ENCODE peak calls at places on chromosomes 6 and 20, in six cellular contexts. One of them, this sample, is unnamed.

GRCh38 chr6:106444777-106445507 is 84.4 kb downstream of the CRYBG1 start:
- DNase-seq in upper lobe of left lung: no peak
- DNase-seq in IMR-90: peak
- DNase-seq in GM12878: peak
- DNase-seq in brain microvascular endothelial cell: peak
- DNase-seq in iPS DF 6.9: no peak
- DNase-seq in this sample: no peak

GRCh38 chr6:166494101-166494441 is 92.4 kb downstream of the RAMACL start:
- DNase-seq in upper lobe of left lung: no peak
- DNase-seq in IMR-90: no peak
- DNase-seq in GM12878: no peak
- DNase-seq in brain microvascular endothelial cell: no peak
- DNase-seq in iPS DF 6.9: no peak
- DNase-seq in this sample: no peak

GRCh38 chr6:47109281-47109680 is 67.1 kb upstream of the ADGRF1 start:
- DNase-seq in upper lobe of left lung: no peak
- DNase-seq in IMR-90: no peak
- DNase-seq in GM12878: no peak
- DNase-seq in brain microvascular endothelial cell: peak
- DNase-seq in iPS DF 6.9: no peak
- DNase-seq in this sample: no peak

GRCh38 chr6:11921017-11921438 is 91.1 kb upstream of the HIVEP1 start:
- DNase-seq in upper lobe of left lung: no peak
- DNase-seq in IMR-90: peak
- DNase-seq in GM12878: no peak
- DNase-seq in brain microvascular endothelial cell: peak
- DNase-seq in iPS DF 6.9: no peak
- DNase-seq in this sample: no peak

GRCh38 chr20:19775353-19776201 is 17.5 kb downstream of the RIN2 start:
- DNase-seq in upper lobe of left lung: peak
- DNase-seq in IMR-90: no peak
- DNase-seq in GM12878: no peak
- DNase-seq in brain microvascular endothelial cell: no peak
- DNase-seq in iPS DF 6.9: no peak
- DNase-seq in this sample: no peak

GRCh38 chr20:13119583-13119982 is 101.5 kb upstream of the ISM1 start:
- DNase-seq in upper lobe of left lung: no peak
- DNase-seq in IMR-90: peak
- DNase-seq in GM12878: no peak
- DNase-seq in brain microvascular endothelial cell: peak
- DNase-seq in iPS DF 6.9: peak
- DNase-seq in this sample: no peak

GRCh38 chr6:17505062-17505476 is 95.0 kb upstream of the FAM8A1 start:
- DNase-seq in upper lobe of left lung: no peak
- DNase-seq in IMR-90: peak
- DNase-seq in GM12878: no peak
- DNase-seq in brain microvascular endothelial cell: peak
- DNase-seq in iPS DF 6.9: no peak
- DNase-seq in this sample: no peak

GRCh38 chr6:11909696-11910132 is 102.4 kb upstream of the HIVEP1 start:
- DNase-seq in upper lobe of left lung: no peak
- DNase-seq in IMR-90: peak
- DNase-seq in GM12878: no peak
- DNase-seq in brain microvascular endothelial cell: peak
- DNase-seq in iPS DF 6.9: no peak
- DNase-seq in this sample: no peak

GRCh38 chr6:44192428-44193041 is 24.2 kb upstream of the MYMX start:
- DNase-seq in upper lobe of left lung: peak
- DNase-seq in IMR-90: no peak
- DNase-seq in GM12878: no peak
- DNase-seq in brain microvascular endothelial cell: no peak
- DNase-seq in iPS DF 6.9: no peak
- DNase-seq in this sample: no peak

GRCh38 chr20:6708010-6708409 is 59.5 kb upstream of the BMP2 start:
- DNase-seq in upper lobe of left lung: peak
- DNase-seq in IMR-90: peak
- DNase-seq in GM12878: no peak
- DNase-seq in brain microvascular endothelial cell: peak
- DNase-seq in iPS DF 6.9: no peak
- DNase-seq in this sample: no peak

GRCh38 chr6:154297711-154298110 is 58.9 kb downstream of the IPCEF1 start:
- DNase-seq in upper lobe of left lung: no peak
- DNase-seq in IMR-90: no peak
- DNase-seq in GM12878: no peak
- DNase-seq in brain microvascular endothelial cell: no peak
- DNase-seq in iPS DF 6.9: no peak
- DNase-seq in this sample: no peak

GRCh38 chr20:37336369-37337207 is 9.4 kb upstream of the SRC start:
- DNase-seq in upper lobe of left lung: peak
- DNase-seq in IMR-90: peak
- DNase-seq in GM12878: peak
- DNase-seq in brain microvascular endothelial cell: no peak
- DNase-seq in iPS DF 6.9: no peak
- DNase-seq in this sample: peak
- H3K27ac ChIP-seq in upper lobe of left lung: peak
- H3K27ac ChIP-seq in IMR-90: no peak
- H3K27ac ChIP-seq in GM12878: peak
- H3K27ac ChIP-seq in brain microvascular endothelial cell: no peak
- H3K27ac ChIP-seq in iPS DF 6.9: no peak
- H3K27ac ChIP-seq in this sample: no peak

GRCh38 chr20:31671324-31671723 is 33.6 kb downstream of the COX4I2 start:
- DNase-seq in upper lobe of left lung: no peak
- DNase-seq in IMR-90: no peak
- DNase-seq in GM12878: no peak
- DNase-seq in brain microvascular endothelial cell: no peak
- DNase-seq in iPS DF 6.9: no peak
- DNase-seq in this sample: no peak
- H3K27ac ChIP-seq in upper lobe of left lung: peak
- H3K27ac ChIP-seq in IMR-90: no peak
- H3K27ac ChIP-seq in GM12878: no peak
- H3K27ac ChIP-seq in brain microvascular endothelial cell: no peak
- H3K27ac ChIP-seq in iPS DF 6.9: no peak
- H3K27ac ChIP-seq in this sample: peak

GRCh38 chr6:16244869-16245451 is 6.6 kb downstream of the GMPR start:
- DNase-seq in upper lobe of left lung: no peak
- DNase-seq in IMR-90: peak
- DNase-seq in GM12878: no peak
- DNase-seq in brain microvascular endothelial cell: no peak
- DNase-seq in iPS DF 6.9: no peak
- DNase-seq in this sample: no peak
- H3K27ac ChIP-seq in upper lobe of left lung: no peak
- H3K27ac ChIP-seq in IMR-90: no peak
- H3K27ac ChIP-seq in GM12878: no peak
- H3K27ac ChIP-seq in brain microvascular endothelial cell: no peak
- H3K27ac ChIP-seq in iPS DF 6.9: no peak
- H3K27ac ChIP-seq in this sample: no peak

DNA sequence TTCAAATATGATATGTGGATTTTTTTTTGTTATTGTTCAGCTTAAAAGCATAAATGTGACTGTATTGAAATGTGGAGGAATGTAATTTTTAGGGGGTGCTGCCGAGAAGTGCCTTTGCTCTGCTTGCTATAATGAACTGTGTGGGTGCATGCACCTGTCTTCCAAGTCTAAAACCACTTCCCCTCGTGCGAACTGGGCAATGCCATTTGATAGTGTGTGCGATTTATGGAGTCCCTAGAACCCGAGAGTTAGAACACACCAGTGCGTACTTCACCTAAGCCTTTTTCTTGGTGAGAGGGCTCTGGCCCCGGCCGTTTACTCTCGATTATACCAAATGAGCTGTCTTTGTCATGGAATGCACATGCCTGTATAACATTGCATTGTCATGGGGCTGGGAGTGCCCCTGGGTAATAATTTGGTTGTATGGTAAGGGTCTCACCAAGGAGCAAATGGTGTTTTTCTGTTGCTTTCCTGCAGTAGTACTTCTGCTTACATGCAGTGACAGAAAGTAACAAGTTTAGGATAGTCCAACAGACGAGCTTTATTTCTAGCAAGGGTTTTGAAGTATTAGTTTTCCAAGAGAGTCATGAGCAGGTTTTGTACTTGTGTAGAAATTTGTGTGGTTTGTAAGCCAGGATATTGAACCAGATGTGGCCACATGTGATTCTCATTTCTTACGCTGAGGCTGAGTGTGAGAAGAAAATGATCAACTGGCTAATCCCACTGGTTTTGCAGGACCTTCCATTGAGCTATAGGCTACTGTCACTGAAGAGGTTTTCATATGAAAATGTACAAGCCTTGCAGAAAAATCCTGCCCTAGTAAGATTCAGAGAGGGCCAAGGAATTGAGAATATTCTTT is 172.4 kb downstream of the DTNBP1 start:
- DNase-seq in upper lobe of left lung: no peak
- DNase-seq in IMR-90: no peak
- DNase-seq in GM12878: no peak
- DNase-seq in brain microvascular endothelial cell: no peak
- DNase-seq in iPS DF 6.9: no peak
- DNase-seq in this sample: no peak
- H3K27ac ChIP-seq in upper lobe of left lung: peak
- H3K27ac ChIP-seq in IMR-90: no peak
- H3K27ac ChIP-seq in GM12878: no peak
- H3K27ac ChIP-seq in brain microvascular endothelial cell: no peak
- H3K27ac ChIP-seq in iPS DF 6.9: no peak
- H3K27ac ChIP-seq in this sample: no peak

GRCh38 chr6:80095600-80095999 is 10.9 kb upstream of the BCKDHB start:
- DNase-seq in upper lobe of left lung: no peak
- DNase-seq in IMR-90: no peak
- DNase-seq in GM12878: no peak
- DNase-seq in brain microvascular endothelial cell: no peak
- DNase-seq in iPS DF 6.9: no peak
- DNase-seq in this sample: no peak
- H3K27ac ChIP-seq in upper lobe of left lung: no peak
- H3K27ac ChIP-seq in IMR-90: no peak
- H3K27ac ChIP-seq in GM12878: no peak
- H3K27ac ChIP-seq in brain microvascular endothelial cell: no peak
- H3K27ac ChIP-seq in iPS DF 6.9: no peak
- H3K27ac ChIP-seq in this sample: no peak

DNA sequence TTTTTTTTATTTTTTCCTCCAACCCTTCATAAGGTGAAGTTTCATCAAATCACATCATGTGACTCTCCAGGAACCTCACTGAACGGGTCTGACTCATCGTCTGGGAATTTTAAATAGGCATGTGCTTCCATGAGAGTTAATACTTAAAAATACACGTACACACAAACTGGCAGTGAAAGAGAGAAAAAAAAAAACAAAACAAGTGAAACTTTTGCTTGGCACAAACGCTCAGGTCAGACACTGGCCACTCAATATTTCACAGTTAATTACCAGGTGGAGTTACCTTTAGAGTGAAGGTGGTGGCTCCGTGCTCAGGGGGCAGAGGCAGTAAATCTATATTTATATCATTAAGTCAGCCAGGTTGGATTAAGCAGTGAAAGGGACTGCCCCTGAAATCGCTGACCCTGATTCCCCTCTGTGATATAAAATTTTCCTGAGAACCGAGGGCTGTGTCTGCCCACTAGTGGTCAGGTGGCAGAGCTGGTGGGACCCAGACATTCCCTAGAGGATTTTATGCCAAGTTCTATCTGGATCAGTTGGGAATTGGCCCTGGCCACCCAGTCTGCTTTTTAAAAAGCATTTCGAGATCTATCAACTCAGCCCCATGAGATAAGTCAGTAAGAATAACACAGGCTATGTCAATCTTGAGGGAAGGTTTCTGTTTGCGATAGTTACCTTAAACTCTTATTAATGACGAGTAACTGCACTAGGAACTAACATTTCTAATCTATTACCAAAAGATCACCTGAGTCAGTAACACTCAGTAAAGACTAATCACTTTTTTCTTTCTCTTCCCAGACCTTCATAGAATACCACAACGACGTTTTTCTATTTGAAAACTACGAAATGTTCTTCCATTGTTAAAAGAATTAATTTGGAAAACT is 259.1 kb downstream of the HDGFL1 start:
- DNase-seq in upper lobe of left lung: peak
- DNase-seq in IMR-90: peak
- DNase-seq in GM12878: no peak
- DNase-seq in brain microvascular endothelial cell: peak
- DNase-seq in iPS DF 6.9: peak
- DNase-seq in this sample: no peak
- H3K27ac ChIP-seq in upper lobe of left lung: peak
- H3K27ac ChIP-seq in IMR-90: peak
- H3K27ac ChIP-seq in GM12878: no peak
- H3K27ac ChIP-seq in brain microvascular endothelial cell: peak
- H3K27ac ChIP-seq in iPS DF 6.9: no peak
- H3K27ac ChIP-seq in this sample: no peak

GRCh38 chr20:23143986-23144695 is 58.0 kb upstream of the CD93 start:
- DNase-seq in upper lobe of left lung: peak
- DNase-seq in IMR-90: no peak
- DNase-seq in GM12878: no peak
- DNase-seq in brain microvascular endothelial cell: no peak
- DNase-seq in iPS DF 6.9: no peak
- DNase-seq in this sample: no peak
- H3K27ac ChIP-seq in upper lobe of left lung: peak
- H3K27ac ChIP-seq in IMR-90: no peak
- H3K27ac ChIP-seq in GM12878: no peak
- H3K27ac ChIP-seq in brain microvascular endothelial cell: no peak
- H3K27ac ChIP-seq in iPS DF 6.9: no peak
- H3K27ac ChIP-seq in this sample: no peak

DNA sequence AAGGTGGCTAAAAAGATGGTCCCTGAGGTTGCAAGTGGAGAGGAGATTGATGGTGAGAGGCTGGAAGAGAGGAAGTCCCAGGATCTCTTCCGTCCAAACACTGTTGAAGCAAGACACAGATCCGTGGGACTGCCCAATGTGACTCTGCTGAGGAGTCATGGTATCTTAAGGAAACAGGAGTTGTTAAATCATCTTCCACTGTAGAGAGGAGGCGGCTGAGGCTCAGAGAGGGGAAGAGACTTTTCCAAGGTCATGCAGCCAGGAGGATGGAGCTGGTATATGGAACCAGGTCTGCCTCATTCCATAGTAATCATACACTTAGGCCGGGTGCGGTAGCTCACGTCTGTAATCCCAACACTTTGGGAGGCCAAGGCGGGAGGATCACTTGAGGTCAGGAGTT is 4.1 kb upstream of the ZNF335 start:
- DNase-seq in upper lobe of left lung: no peak
- DNase-seq in IMR-90: no peak
- DNase-seq in GM12878: no peak
- DNase-seq in brain microvascular endothelial cell: no peak
- DNase-seq in iPS DF 6.9: no peak
- DNase-seq in this sample: no peak
- H3K27ac ChIP-seq in upper lobe of left lung: no peak
- H3K27ac ChIP-seq in IMR-90: no peak
- H3K27ac ChIP-seq in GM12878: no peak
- H3K27ac ChIP-seq in brain microvascular endothelial cell: no peak
- H3K27ac ChIP-seq in iPS DF 6.9: no peak
- H3K27ac ChIP-seq in this sample: no peak

GRCh38 chr20:63687419-63688233 is 8.8 kb upstream of the TNFRSF6B start:
- DNase-seq in upper lobe of left lung: no peak
- DNase-seq in IMR-90: no peak
- DNase-seq in GM12878: no peak
- DNase-seq in brain microvascular endothelial cell: no peak
- DNase-seq in iPS DF 6.9: no peak
- DNase-seq in this sample: no peak

GRCh38 chr20:63690898-63691710 is 5.3 kb upstream of the TNFRSF6B start:
- DNase-seq in upper lobe of left lung: no peak
- DNase-seq in IMR-90: no peak
- DNase-seq in GM12878: no peak
- DNase-seq in brain microvascular endothelial cell: no peak
- DNase-seq in iPS DF 6.9: no peak
- DNase-seq in this sample: no peak

GRCh38 chr20:63688234-63689045 is 8.0 kb upstream of the TNFRSF6B start:
- DNase-seq in upper lobe of left lung: no peak
- DNase-seq in IMR-90: no peak
- DNase-seq in GM12878: no peak
- DNase-seq in brain microvascular endothelial cell: no peak
- DNase-seq in iPS DF 6.9: no peak
- DNase-seq in this sample: no peak

GRCh38 chr20:63690001-63690897 is 6.2 kb upstream of the TNFRSF6B start:
- DNase-seq in upper lobe of left lung: no peak
- DNase-seq in IMR-90: no peak
- DNase-seq in GM12878: no peak
- DNase-seq in brain microvascular endothelial cell: no peak
- DNase-seq in iPS DF 6.9: no peak
- DNase-seq in this sample: no peak

GRCh38 chr20:63689046-63690000 is 7.1 kb upstream of the TNFRSF6B start:
- DNase-seq in upper lobe of left lung: no peak
- DNase-seq in IMR-90: no peak
- DNase-seq in GM12878: no peak
- DNase-seq in brain microvascular endothelial cell: no peak
- DNase-seq in iPS DF 6.9: no peak
- DNase-seq in this sample: no peak
- H3K27ac ChIP-seq in upper lobe of left lung: peak
- H3K27ac ChIP-seq in IMR-90: no peak
- H3K27ac ChIP-seq in GM12878: no peak
- H3K27ac ChIP-seq in brain microvascular endothelial cell: no peak
- H3K27ac ChIP-seq in iPS DF 6.9: no peak
- H3K27ac ChIP-seq in this sample: no peak